ENCODE peak calls at places on chromosome 16, in four cellular contexts. R, T, A and U are unnamed samples.

GRCh38 chr16:50719401-50720337 is 22.2 kb upstream of the CYLD start:
- DNase-seq in T (no peak), R (no peak), A (peak), U (no peak)

GRCh38 chr16:90057738-90058173 is 19.4 kb downstream of the PRDM7 start:
- DNase-seq in T (no peak), R (peak), A (no peak), U (no peak)

GRCh38 chr16:55444754-55445485 is 34.1 kb upstream of the MMP2 start:
- DNase-seq in T (no peak), R (peak), A (no peak), U (peak)

GRCh38 chr16:71499775-71500364 is 10.7 kb upstream of the ZNF19 start:
- DNase-seq in A (peak), T (peak), R (peak), U (no peak)

GRCh38 chr16:1941924-1942809 is 832 bp downstream of the MSRB1 start:
- DNase-seq in T (no peak), A (no peak), R (no peak), U (peak)

GRCh38 chr16:51416921-51417320 is 265.9 kb upstream of the SALL1 start:
- DNase-seq in A (no peak), R (no peak), T (no peak), U (no peak)

GRCh38 chr16:50640919-50641817 is 39.9 kb downstream of the SNX20 start:
- DNase-seq in A (no peak), T (no peak), R (no peak), U (no peak)

GRCh38 chr16:87628940-87629339 is 26.6 kb downstream of the JPH3 start:
- DNase-seq in A (no peak), T (no peak), R (no peak), U (no peak)

GRCh38 chr16:52629296-52629695 is 82.4 kb upstream of the TOX3 start:
- DNase-seq in R (no peak), A (no peak), T (no peak), U (no peak)

GRCh38 chr16:12801511-12802042 is 2.1 kb downstream of the CPPED1 start:
- DNase-seq in A (no peak), R (peak), T (peak), U (no peak)

GRCh38 chr16:80158766-80159165 is 382.0 kb upstream of the DYNLRB2 start:
- DNase-seq in A (no peak), R (peak), T (no peak), U (no peak)

GRCh38 chr16:77288222-77288621 is 89.0 kb downstream of the SYCE1L start:
- DNase-seq in R (peak), A (no peak), T (no peak), U (no peak)